ENCODE peak calls at places on chromosomes 4 and X, in four cellular contexts. W is transverse colon, Q is pancreas, H is mucosa of descending colon. R is an unnamed sample. For H3K36me3, the result is how much of the 10 kb centered on the place peaks cover.

GRCh38 chr4:72568959-72569718 is at the start of gene ADAMTS3:
- DNase-seq in W (peak), Q (peak), H (peak), R (no peak)

GRCh38 chrX:150449313-150449712 is 86.2 kb downstream of the MAMLD1 start:
- DNase-seq in W (no peak), Q (no peak), H (no peak), R (no peak)

GRCh38 chr4:1938027-1938426 is 66.8 kb downstream of the NSD2 start:
- DNase-seq in W (no peak), Q (no peak), H (no peak), R (no peak)

GRCh38 chr4:75598390-75598789 is 31.9 kb downstream of the CDKL2 start:
- DNase-seq in W (no peak), Q (no peak), H (no peak), R (no peak)

GRCh38 chr4:96916731-96917130 is 1076.8 kb downstream of the PDHA2 start:
- DNase-seq in W (no peak), Q (no peak), H (no peak), R (no peak)

GRCh38 chrX:18884916-18885315 is 99.0 kb downstream of the PHKA2 start:
- DNase-seq in W (no peak), Q (no peak), H (no peak), R (peak)

GRCh38 chrX:108331126-108331909 is 106.9 kb downstream of the COL4A6 start:
- DNase-seq in W (no peak), Q (no peak), H (no peak), R (no peak)

GRCh38 chrX:71998836-71999509 is 88.3 kb downstream of the NHSL2 start:
- DNase-seq in W (no peak), Q (no peak), H (peak), R (peak)

GRCh38 chr4:62871057-62871456 is 1538.2 kb downstream of the TECRL start:
- DNase-seq in W (no peak), Q (no peak), H (no peak), R (no peak)

GRCh38 chrX:23398570-23398969 is 63.9 kb downstream of the PTCHD1 start:
- DNase-seq in W (no peak), Q (no peak), H (no peak), R (no peak)

GRCh38 chrX:23403849-23404248 is 69.2 kb downstream of the PTCHD1 start:
- DNase-seq in W (no peak), Q (no peak), H (no peak), R (no peak)
- TF ChIP-seq CTCF in W (no peak), Q (no peak), H (no peak), R (peak)

DNA sequence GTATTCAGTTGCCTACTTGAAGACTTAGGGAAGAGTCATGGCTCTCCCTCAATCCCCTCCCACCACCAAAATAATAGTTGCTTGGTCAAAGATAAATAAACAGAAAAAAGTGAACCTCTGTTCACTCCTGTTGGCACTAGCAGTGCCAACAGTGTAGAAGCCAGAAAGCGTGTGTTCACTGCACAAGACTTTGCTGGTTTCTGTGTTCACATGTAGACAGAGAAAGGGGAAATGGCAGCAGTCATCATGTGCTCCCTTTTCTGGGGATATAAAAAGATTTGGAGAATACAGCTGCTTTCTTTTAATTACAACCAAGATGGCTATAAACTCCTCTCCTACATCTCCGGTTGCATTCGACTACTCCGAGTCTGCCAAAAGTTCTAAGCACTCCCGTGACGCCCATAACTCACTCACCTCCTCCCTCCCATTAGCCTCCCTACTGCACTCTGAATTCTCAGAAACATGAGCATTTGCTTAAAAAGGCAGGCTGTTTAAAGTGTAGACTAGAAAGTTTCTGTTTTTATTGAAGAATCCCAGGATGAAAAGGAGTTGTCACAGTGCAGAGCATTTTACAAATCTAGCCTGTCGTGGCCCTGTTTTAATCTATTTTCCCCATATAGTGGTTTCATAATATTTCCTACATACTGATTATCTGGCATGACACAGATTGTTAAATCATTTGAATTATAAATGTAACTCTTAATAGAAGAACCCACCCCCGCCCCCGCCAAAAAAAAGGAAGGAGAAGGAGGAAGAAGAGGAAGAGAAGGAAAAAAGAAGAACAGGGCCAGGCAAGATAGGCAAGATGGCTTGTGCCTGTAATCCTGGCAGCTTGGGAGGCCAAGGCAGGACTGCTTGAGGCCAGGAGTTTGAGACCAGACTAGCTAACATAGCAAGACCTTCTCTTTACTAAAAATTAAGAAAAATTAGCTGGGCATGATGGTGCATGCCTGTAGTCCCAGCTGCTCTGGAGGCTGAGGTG is 16.7 kb downstream of the LGI2 start:
- DNase-seq in W (no peak), Q (no peak), H (no peak), R (no peak)
- H3K36me3 ChIP-seq in W (under half), Q (under half), H (under half), R (under half)

DNA sequence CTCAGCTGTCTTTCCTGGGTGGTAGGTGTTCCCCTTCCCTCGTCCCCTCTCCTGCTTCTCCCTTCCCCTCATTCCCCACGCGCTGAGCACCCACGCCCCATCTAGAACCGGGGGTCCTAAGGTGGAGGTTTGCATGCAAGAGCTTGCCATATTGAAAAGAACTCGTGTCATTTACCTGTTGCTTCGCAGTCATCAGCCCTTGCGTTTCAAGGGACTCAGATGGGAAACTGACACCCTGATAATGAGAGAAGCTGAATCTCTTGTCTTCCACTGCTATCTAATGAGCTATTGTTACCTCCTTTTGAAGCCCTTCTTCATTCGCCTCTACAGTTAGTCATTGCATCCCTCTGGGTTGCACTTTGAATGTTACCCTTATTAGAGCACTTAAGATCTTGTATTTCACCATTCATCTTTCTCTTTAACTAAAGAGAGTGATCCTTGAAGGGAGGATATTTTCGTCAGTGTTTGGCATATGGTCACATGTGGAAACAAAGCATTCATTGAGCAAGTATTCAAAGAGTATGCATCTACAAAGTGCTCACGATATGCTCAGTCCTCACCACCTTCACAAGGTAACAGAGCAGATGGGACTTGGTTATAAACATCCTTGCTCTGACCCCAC is 25.7 kb downstream of the ARL9 start:
- DNase-seq in W (no peak), Q (no peak), H (no peak), R (no peak)
- H3K4me3 ChIP-seq in W (peak), Q (peak), H (no peak), R (peak)

DNA sequence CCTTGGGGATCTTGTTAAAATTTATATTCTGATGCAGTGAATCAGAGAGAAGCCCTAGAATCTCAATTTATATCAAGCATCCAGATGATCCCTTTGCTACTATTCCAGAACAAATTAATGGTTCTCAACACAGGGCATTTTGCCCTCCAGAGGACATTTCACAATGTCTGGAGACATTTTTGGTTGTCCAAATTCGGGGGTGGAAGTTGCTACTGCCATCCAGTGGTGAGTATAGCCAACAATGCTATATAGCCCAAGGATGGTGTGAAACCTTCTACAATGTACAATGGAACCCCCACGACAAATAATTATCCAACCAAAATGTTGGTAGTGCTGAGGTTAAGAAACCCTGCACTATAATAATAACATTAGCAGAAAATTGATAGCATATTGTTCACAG is 2440.0 kb downstream of the PCDH7 start:
- DNase-seq in W (no peak), Q (no peak), H (no peak), R (peak)
- TF ChIP-seq CTCF in W (no peak), Q (no peak), H (no peak), R (peak)

GRCh38 chr4:3158841-3159240 is 84.4 kb downstream of the HTT start:
- DNase-seq in W (no peak), Q (no peak), H (no peak), R (no peak)
- H3K36me3 ChIP-seq in W (under half), Q (under half), H (under half), R (under half)

GRCh38 chr4:86939737-86940141 is 4.9 kb downstream of the AFF1 start:
- DNase-seq in W (peak), Q (no peak), H (no peak), R (no peak)
- H3K4me3 ChIP-seq in W (no peak), Q (peak), H (no peak), R (no peak)

GRCh38 chr4:178599521-178599920 is 1157.3 kb upstream of the AGA start:
- DNase-seq in W (no peak), Q (no peak), H (no peak), R (no peak)
- TF ChIP-seq CTCF in W (no peak), Q (no peak), H (no peak), R (no peak)